ENCODE peak calls at places on chromosomes 1 and 21, in six cellular contexts. B, A, V, D, F and L are unnamed samples.

GRCh38 chr1:203046984-203047630 is 20.8 kb downstream of the PPFIA4 start:
- DNase-seq in V (no peak), D (peak; percentile 35), A (peak; percentile 94), B (peak; percentile 45), F (peak; percentile 18), L (peak; percentile 46)

GRCh38 chr1:56803561-56804156 is 15.5 kb downstream of the FYB2 start:
- DNase-seq in F (no peak), D (no peak), B (peak; percentile 27), A (peak; percentile 61), V (no peak), L (no peak)

GRCh38 chr1:214337015-214337414 is 56.1 kb downstream of the SMYD2 start:
- DNase-seq in V (no peak), D (no peak), B (no peak), F (no peak), A (no peak), L (no peak)

GRCh38 chr1:116166655-116167054 is 55.5 kb downstream of the MAB21L3 start:
- DNase-seq in B (no peak), A (no peak), F (no peak), V (no peak), D (no peak), L (no peak)

GRCh38 chr1:67686272-67687197 is 1.5 kb downstream of the GADD45A start:
- DNase-seq in V (peak; percentile 83), D (peak; percentile 90), F (peak; percentile 91), A (peak; percentile 99), B (peak; percentile 93), L (peak; percentile 99)

GRCh38 chr21:29209696-29210095 is 79.3 kb downstream of the MAP3K7CL start:
- DNase-seq in A (peak; percentile 66), D (no peak), V (no peak), F (no peak), B (no peak), L (no peak)

GRCh38 chr1:13823936-13824335 is 123.9 kb downstream of the PRDM2 start:
- DNase-seq in F (no peak), V (peak; percentile 40), D (no peak), A (no peak), B (no peak), L (no peak)

GRCh38 chr1:41483960-41484844 is at the start of gene EDN2:
- DNase-seq in B (no peak), D (no peak), F (no peak), A (peak; percentile 17), V (peak; percentile 89), L (no peak)

GRCh38 chr1:231971397-231972233 is 345.0 kb downstream of the DISC1 start:
- DNase-seq in F (no peak), B (peak; percentile 26), A (peak; percentile 14), V (no peak), D (no peak), L (peak; percentile 23)

GRCh38 chr1:1156140-1157032 is 17.3 kb upstream of the TTLL10 start:
- DNase-seq in F (no peak), A (no peak), D (no peak), V (no peak), B (no peak), L (no peak)

GRCh38 chr1:218459450-218459849 is 114.3 kb downstream of the TGFB2 start:
- DNase-seq in F (no peak), V (no peak), D (no peak), A (no peak), B (peak; percentile 37), L (no peak)

GRCh38 chr1:15444476-15445389 is 6.5 kb downstream of the CTRC start:
- DNase-seq in D (no peak), V (no peak), F (no peak), B (no peak), A (no peak), L (no peak)

GRCh38 chr1:175262646-175263045 is 70.1 kb upstream of the KIAA0040 start:
- DNase-seq in A (peak; percentile 17), F (no peak), D (no peak), B (no peak), V (no peak), L (no peak)

GRCh38 chr1:233327938-233328660 is 575 bp downstream of the MAP3K21 start:
- DNase-seq in D (no peak), B (peak; percentile 49), A (peak; percentile 47), V (peak; percentile 78), F (no peak), L (no peak)

GRCh38 chr1:81876901-81877750 is 76.4 kb downstream of the ADGRL2 start:
- DNase-seq in D (no peak), F (peak; percentile 54), B (no peak), V (no peak), A (peak; percentile 75), L (no peak)

GRCh38 chr1:231208980-231209379 is 32.0 kb upstream of the GNPAT start:
- DNase-seq in B (no peak), F (no peak), A (no peak), D (no peak), V (no peak), L (no peak)

GRCh38 chr21:42337830-42338729 is 12.7 kb downstream of the TFF2 start:
- DNase-seq in V (peak; percentile 85), B (peak; percentile 70), F (peak; percentile 24), D (no peak), A (peak; percentile 67), L (no peak)

GRCh38 chr1:186236921-186237320 is 138.1 kb downstream of the TPR start:
- DNase-seq in B (no peak), A (peak; percentile 93), V (no peak), F (peak; percentile 33), D (peak; percentile 73), L (peak; percentile 69)

GRCh38 chr1:229037806-229038405 is 233.0 kb upstream of the RAB4A start:
- DNase-seq in F (no peak), V (no peak), B (no peak), A (no peak), D (no peak), L (no peak)

GRCh38 chr1:42177551-42177981 is 13.0 kb upstream of the GUCA2A start:
- DNase-seq in D (peak; percentile 31), F (peak; percentile 64), V (peak; percentile 78), B (no peak), A (peak; percentile 69), L (peak; percentile 82)

GRCh38 chr1:200337831-200338230 is 72.0 kb downstream of the ZNF281 start:
- DNase-seq in V (no peak), B (no peak), F (no peak), D (no peak), A (no peak), L (no peak)

GRCh38 chr1:116165572-116165971 is 54.4 kb downstream of the MAB21L3 start:
- DNase-seq in D (no peak), A (no peak), V (no peak), B (no peak), F (no peak), L (no peak)

GRCh38 chr21:41156128-41156527 is 11.8 kb upstream of the BACE2 start:
- DNase-seq in D (no peak), B (no peak), V (no peak), F (no peak), A (no peak), L (no peak)

GRCh38 chr1:99503276-99503747 is 142.6 kb upstream of the PALMD start:
- DNase-seq in F (peak; percentile 11), D (no peak), A (peak; percentile 77), V (no peak), B (no peak), L (peak; percentile 20)

GRCh38 chr21:44345495-44345894 is 6.3 kb upstream of the CFAP410 start:
- DNase-seq in A (no peak), F (no peak), B (no peak), D (no peak), V (no peak), L (no peak)

GRCh38 chr1:43303477-43304286 is 2.9 kb downstream of the TIE1 start:
- DNase-seq in F (no peak), D (no peak), A (no peak), B (no peak), V (peak; percentile 42), L (no peak)

GRCh38 chr1:197776348-197777082 is 1.2 kb upstream of the DENND1B start:
- DNase-seq in V (no peak), F (peak; percentile 85), B (peak; percentile 78), A (peak; percentile 91), D (peak; percentile 77), L (peak; percentile 86)

GRCh38 chr1:40984066-40984465 is 4.6 kb downstream of the CTPS1 start:
- DNase-seq in A (peak; percentile 79), F (peak; percentile 42), V (no peak), B (no peak), D (no peak), L (no peak)

GRCh38 chr1:63643926-63644325 is 50.7 kb downstream of the PGM1 start:
- DNase-seq in A (no peak), B (no peak), F (no peak), D (no peak), V (no peak), L (no peak)

GRCh38 chr1:201648066-201648910 is 109.4 kb downstream of the NAV1 start:
- DNase-seq in B (no peak), A (peak; percentile 84), D (no peak), V (peak; percentile 67), F (no peak), L (no peak)

GRCh38 chr1:201645956-201646355 is 107.0 kb downstream of the NAV1 start:
- DNase-seq in V (no peak), D (no peak), F (no peak), A (peak; percentile 69), B (no peak), L (no peak)

GRCh38 chr1:201646623-201647022 is 107.7 kb downstream of the NAV1 start:
- DNase-seq in V (no peak), B (no peak), A (no peak), F (no peak), D (no peak), L (no peak)

GRCh38 chr1:201647722-201648065 is 108.8 kb downstream of the NAV1 start:
- DNase-seq in A (no peak), D (no peak), F (no peak), V (no peak), B (no peak), L (no peak)

GRCh38 chr1:201647094-201647493 is 108.2 kb downstream of the NAV1 start:
- DNase-seq in F (no peak), D (no peak), V (no peak), A (no peak), B (no peak), L (no peak)
- H3K4me3 ChIP-seq in F (no peak overlapping the region), D (no peak overlapping the region), V (no peak overlapping the region), A (peak overlapping the region; percentile 78), B (no peak overlapping the region), L (no peak overlapping the region)

GRCh38 chr1:4933232-4933631 is 278.8 kb downstream of the AJAP1 start:
- DNase-seq in B (no peak), F (no peak), A (no peak), V (no peak), D (no peak), L (no peak)
- H3K4me3 ChIP-seq in B (no peak overlapping the region), F (no peak overlapping the region), A (no peak overlapping the region), V (no peak overlapping the region), D (no peak overlapping the region), L (no peak overlapping the region)

DNA sequence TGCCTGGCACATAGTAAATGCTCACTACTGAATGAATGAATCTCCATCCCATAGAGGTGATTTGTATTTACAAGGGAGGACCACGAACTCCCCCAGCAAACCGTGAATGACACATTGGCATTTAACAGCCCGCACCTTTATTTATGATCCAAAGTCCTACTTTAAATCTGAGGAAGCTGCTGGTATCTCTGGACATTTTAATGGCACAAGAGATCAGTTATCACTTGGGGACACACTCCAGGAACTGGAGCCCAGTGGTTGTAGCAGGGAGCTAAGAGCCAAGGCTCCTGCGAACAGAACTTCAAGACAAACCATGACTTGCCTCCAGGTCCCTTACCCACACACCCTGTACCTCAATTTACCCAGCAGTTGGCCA is 1.2 kb downstream of the CTNNBIP1 start:
- DNase-seq in V (no peak), D (no peak), F (no peak), A (no peak), B (no peak), L (no peak)
- H3K4me3 ChIP-seq in V (peak overlapping the region; percentile 84), D (peak overlapping the region; percentile 91), F (peak overlapping the region; percentile 64), A (peak overlapping the region; percentile 90), B (peak overlapping the region; percentile 62), L (peak overlapping the region; percentile 90)

GRCh38 chr1:152827173-152827572 is at the start of gene LCE1A:
- DNase-seq in V (no peak), F (no peak), B (no peak), A (no peak), D (no peak), L (no peak)
- H3K4me3 ChIP-seq in V (no peak within 1 kb of the TSS), F (no peak within 1 kb of the TSS), B (no peak within 1 kb of the TSS), A (no peak within 1 kb of the TSS), D (no peak within 1 kb of the TSS), L (no peak within 1 kb of the TSS)